ENCODE peak calls at places on chromosomes 2 and 18, in five cellular contexts. Z is uterus, B is K562, L is tibial artery, H is GM23338. I is an unnamed sample.

GRCh38 chr2:176821350-176821749 is 391.2 kb upstream of the HNRNPA3 start:
- DNase-seq in B (peak), L (no peak), Z (no peak), H (no peak), I (no peak)

GRCh38 chr2:2831656-2832055 is 500.6 kb upstream of the MYT1L start:
- DNase-seq in L (no peak), Z (no peak), B (no peak), H (peak), I (no peak)

GRCh38 chr2:63878486-63878885 is 36.8 kb downstream of the UGP2 start:
- DNase-seq in L (no peak), H (no peak), B (no peak), Z (no peak), I (no peak)

GRCh38 chr2:221822416-221822815 is 250.3 kb upstream of the EPHA4 start:
- DNase-seq in Z (no peak), L (no peak), H (no peak), B (no peak), I (no peak)

GRCh38 chr2:58497189-58497588 is 256.1 kb upstream of the FANCL start:
- DNase-seq in B (no peak), Z (no peak), L (no peak), H (peak), I (no peak)

GRCh38 chr2:100924520-100925451 is 77.3 kb upstream of the RPL31 start:
- DNase-seq in Z (peak), L (no peak), H (no peak), B (no peak), I (no peak)

GRCh38 chr2:98508690-98509054 is 64.0 kb downstream of the INPP4A start:
- DNase-seq in L (peak), B (peak), Z (peak), H (no peak), I (no peak)

GRCh38 chr2:667332-668000 is 9.7 kb downstream of the TMEM18 start:
- DNase-seq in Z (no peak), B (peak), H (peak), L (no peak), I (peak)

GRCh38 chr2:197298609-197299008 is 12.0 kb downstream of the ANKRD44 start:
- DNase-seq in H (no peak), Z (no peak), B (no peak), L (no peak), I (no peak)

GRCh38 chr2:172693037-172693436 is 42.6 kb upstream of the RAPGEF4 start:
- DNase-seq in H (no peak), Z (peak), B (no peak), L (peak), I (peak)

GRCh38 chr2:47015206-47015605 is 99.6 kb upstream of the MCFD2 start:
- DNase-seq in H (no peak), L (no peak), Z (no peak), B (no peak), I (no peak)

GRCh38 chr18:55337908-55338521 is 250.0 kb downstream of the TCF4 start:
- DNase-seq in L (peak), Z (no peak), B (no peak), H (no peak), I (no peak)

GRCh38 chr18:48060947-48061346 is 130.5 kb upstream of the SMAD2 start:
- DNase-seq in H (no peak), B (no peak), L (no peak), Z (no peak), I (no peak)

GRCh38 chr2:8028036-8028435 is 653.8 kb upstream of the ID2 start:
- DNase-seq in L (no peak), Z (no peak), B (no peak), H (no peak), I (no peak)

GRCh38 chr2:222711315-222711940 is 40.0 kb downstream of the MOGAT1 start:
- DNase-seq in L (no peak), B (no peak), Z (no peak), H (no peak), I (no peak)

GRCh38 chr18:45715212-45715780 is 8.7 kb upstream of the SLC14A1 start:
- DNase-seq in H (no peak), Z (no peak), B (no peak), L (no peak), I (no peak)

GRCh38 chr18:25144835-25145234 is 207.1 kb downstream of the ZNF521 start:
- DNase-seq in B (no peak), H (no peak), L (no peak), Z (no peak), I (peak)

GRCh38 chr2:20165677-20166509 is 59.0 kb downstream of the SDC1 start:
- DNase-seq in Z (no peak), H (peak), L (no peak), B (no peak), I (no peak)

GRCh38 chr2:222701233-222701632 is 29.8 kb downstream of the MOGAT1 start:
- DNase-seq in B (no peak), H (no peak), Z (no peak), L (no peak), I (no peak)

GRCh38 chr2:150063432-150063889 is 424.0 kb downstream of the RND3 start:
- DNase-seq in L (no peak), B (no peak), H (no peak), Z (no peak), I (no peak)

GRCh38 chr2:163466583-163466982 is 269.2 kb downstream of the FIGN start:
- DNase-seq in Z (no peak), B (no peak), H (no peak), L (no peak), I (no peak)

GRCh38 chr2:65937379-65938160 is 497.4 kb upstream of the MEIS1 start:
- DNase-seq in Z (no peak), B (no peak), L (no peak), H (no peak), I (peak)

GRCh38 chr2:60294901-60295590 is 258.4 kb downstream of the BCL11A start:
- DNase-seq in Z (no peak), H (no peak), L (no peak), B (no peak), I (no peak)

GRCh38 chr18:24964213-24964612 is 387.8 kb downstream of the ZNF521 start:
- DNase-seq in B (no peak), Z (no peak), L (no peak), H (peak), I (no peak)

GRCh38 chr2:169828141-169828811 is 1.0 kb downstream of the UBR3 start:
- DNase-seq in Z (no peak), H (peak), B (peak), L (peak), I (no peak)

GRCh38 chr2:70934981-70935380 is 719 bp upstream of the ATP6V1B1 start:
- DNase-seq in L (no peak), Z (no peak), H (no peak), B (no peak), I (no peak)

GRCh38 chr2:73006969-73007710 is 64.4 kb downstream of the SFXN5 start:
- DNase-seq in H (no peak), Z (peak), B (no peak), L (no peak), I (no peak)

GRCh38 chr2:159797468-159798375 is at the start of gene CD302:
- DNase-seq in H (peak), L (peak), B (peak), Z (peak), I (no peak)

GRCh38 chr2:102619414-102620319 is at the start of gene SLC9A2:
- DNase-seq in H (peak), B (peak), L (no peak), Z (no peak), I (no peak)

GRCh38 chr2:47339745-47340541 is 63.0 kb upstream of the MSH2 start:
- DNase-seq in L (no peak), H (no peak), Z (no peak), B (no peak), I (no peak)

GRCh38 chr2:166042768-166043390 is 84.9 kb downstream of the SCN1A start:
- DNase-seq in H (no peak), B (no peak), L (no peak), Z (no peak), I (no peak)

GRCh38 chr2:60945341-60945740 is 64.0 kb downstream of the REL start:
- DNase-seq in L (no peak), B (no peak), Z (no peak), H (no peak), I (no peak)

GRCh38 chr18:78875268-78875997 is 104.2 kb upstream of the SALL3 start:
- DNase-seq in L (no peak), B (peak), H (peak), Z (no peak), I (no peak)

GRCh38 chr18:9706081-9706935 is 1.8 kb upstream of the RAB31 start:
- DNase-seq in B (no peak), L (no peak), H (no peak), Z (no peak), I (no peak)

GRCh38 chr18:9705183-9705864 is 2.8 kb upstream of the RAB31 start:
- DNase-seq in B (peak), L (no peak), H (no peak), Z (no peak), I (no peak)

GRCh38 chr18:9708057-9708881 is at the start of gene RAB31:
- DNase-seq in H (peak), Z (peak), B (peak), L (peak), I (no peak)

GRCh38 chr18:9708882-9709877 is 1.1 kb downstream of the RAB31 start:
- DNase-seq in L (no peak), Z (peak), H (peak), B (peak), I (no peak)

DNA sequence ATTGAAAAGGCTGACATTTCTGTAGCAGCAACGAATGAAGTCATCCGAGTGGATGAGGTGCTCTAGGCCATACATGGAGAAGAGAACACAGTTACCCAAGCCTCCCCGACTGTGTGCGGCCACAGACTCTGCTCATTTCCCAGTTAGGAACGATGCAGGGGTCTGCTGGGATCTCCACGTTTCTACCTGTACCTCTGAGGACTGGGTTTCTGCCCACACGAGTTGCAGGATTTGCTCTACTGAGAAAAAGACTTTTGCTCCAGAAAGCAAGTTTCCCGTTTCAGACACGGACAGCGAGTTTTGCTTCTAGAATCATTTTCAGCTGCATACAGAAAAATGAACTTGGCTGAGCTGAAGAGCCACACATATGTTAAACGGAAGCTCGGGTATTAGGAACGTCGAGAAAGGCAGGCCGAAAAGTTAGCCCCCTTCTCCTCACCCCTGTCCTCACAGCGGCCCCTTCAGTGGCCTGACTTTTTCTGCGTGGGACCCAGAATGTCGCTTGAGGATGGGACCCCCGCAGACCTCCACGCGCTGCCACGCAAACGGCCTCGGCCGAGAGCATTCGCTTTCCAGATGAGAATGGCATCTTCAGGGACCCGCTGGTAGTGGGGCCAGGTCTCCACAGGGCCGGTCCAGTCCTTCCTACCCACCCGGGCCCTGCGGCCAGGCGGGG is 582 bp upstream of the RAB31 start:
- DNase-seq in L (no peak), H (peak), B (no peak), Z (peak), I (no peak)
- H3K4me3 ChIP-seq in L (peak), H (peak), B (peak), Z (peak), I (peak)

GRCh38 chr2:54020793-54021414 is 50.1 kb upstream of the PSME4 start:
- DNase-seq in H (no peak), Z (no peak), L (no peak), B (no peak), I (no peak)

GRCh38 chr2:54021702-54022101 is 50.9 kb upstream of the PSME4 start:
- DNase-seq in Z (no peak), B (no peak), L (no peak), H (no peak), I (no peak)

GRCh38 chr2:54024576-54024975 is 53.8 kb upstream of the PSME4 start:
- DNase-seq in H (no peak), Z (no peak), B (no peak), L (no peak), I (no peak)
- TF ChIP-seq CTCF in H (no peak), Z (no peak), B (no peak), L (no peak), I (no peak)

GRCh38 chr18:63284173-63284765 is 35.3 kb downstream of the BCL2 start:
- DNase-seq in H (no peak), L (no peak), B (no peak), Z (no peak), I (no peak)
- H3K4me3 ChIP-seq in H (no peak), L (no peak), B (no peak), Z (no peak), I (no peak)

GRCh38 chr2:17876590-17876989 is 1.9 kb upstream of the KCNS3 start:
- DNase-seq in L (no peak), B (no peak), H (no peak), Z (no peak), I (no peak)

GRCh38 chr2:17879137-17879912 is 858 bp downstream of the KCNS3 start:
- DNase-seq in L (peak), B (peak), H (peak), Z (peak), I (no peak)

GRCh38 chr2:17879913-17880274 is 1.4 kb downstream of the KCNS3 start:
- DNase-seq in H (no peak), L (no peak), B (no peak), Z (no peak), I (no peak)

GRCh38 chr2:17877811-17878221 is 651 bp upstream of the KCNS3 start:
- DNase-seq in H (peak), B (no peak), L (peak), Z (no peak), I (no peak)

GRCh38 chr2:17878222-17879136 is at the start of gene KCNS3:
- DNase-seq in H (peak), Z (peak), L (peak), B (peak), I (no peak)
- TF ChIP-seq CTCF in H (no peak), Z (no peak), L (no peak), B (no peak), I (no peak)

GRCh38 chr2:110106642-110107041 is 9.0 kb downstream of the MALL start:
- DNase-seq in B (no peak), L (no peak), Z (no peak), H (no peak), I (peak)
- H3K4me3 ChIP-seq in B (no peak), L (no peak), Z (no peak), H (no peak), I (no peak)

DNA sequence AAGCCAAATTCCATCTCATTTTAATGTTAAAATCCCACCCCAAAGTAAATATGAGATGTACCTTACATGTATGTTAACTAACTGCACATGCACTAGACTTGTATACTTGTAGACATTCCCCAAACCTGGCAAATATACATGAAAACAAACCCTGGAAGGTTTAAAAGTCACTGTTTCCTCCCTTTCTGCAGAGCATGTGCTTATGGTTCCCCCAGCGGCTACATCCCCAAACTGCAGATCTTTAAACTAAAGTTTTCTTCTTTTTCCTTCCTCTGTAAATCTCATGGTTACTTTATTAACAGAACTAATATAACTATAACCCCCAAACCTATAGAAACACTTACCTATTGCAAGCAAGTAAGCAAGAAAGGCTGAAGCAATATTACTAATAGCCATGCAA is 731.5 kb downstream of the LRP1B start:
- DNase-seq in H (peak), B (no peak), Z (no peak), L (no peak), I (no peak)
- TF ChIP-seq CTCF in H (peak), B (peak), Z (no peak), L (no peak), I (peak)

GRCh38 chr2:178796079-178796677 is 11.0 kb downstream of the TTN start:
- DNase-seq in H (peak), B (no peak), L (no peak), Z (no peak), I (peak)

GRCh38 chr2:178799305-178799704 is 7.9 kb downstream of the TTN start:
- DNase-seq in Z (no peak), L (no peak), B (no peak), H (no peak), I (no peak)

GRCh38 chr2:178804791-178805190 is 2.4 kb downstream of the TTN start:
- DNase-seq in H (peak), Z (no peak), B (peak), L (no peak), I (no peak)

GRCh38 chr2:178800510-178800909 is 6.7 kb downstream of the TTN start:
- DNase-seq in B (no peak), H (no peak), L (no peak), Z (no peak), I (no peak)
- H3K4me3 ChIP-seq in B (no peak), H (no peak), L (no peak), Z (no peak), I (no peak)

DNA sequence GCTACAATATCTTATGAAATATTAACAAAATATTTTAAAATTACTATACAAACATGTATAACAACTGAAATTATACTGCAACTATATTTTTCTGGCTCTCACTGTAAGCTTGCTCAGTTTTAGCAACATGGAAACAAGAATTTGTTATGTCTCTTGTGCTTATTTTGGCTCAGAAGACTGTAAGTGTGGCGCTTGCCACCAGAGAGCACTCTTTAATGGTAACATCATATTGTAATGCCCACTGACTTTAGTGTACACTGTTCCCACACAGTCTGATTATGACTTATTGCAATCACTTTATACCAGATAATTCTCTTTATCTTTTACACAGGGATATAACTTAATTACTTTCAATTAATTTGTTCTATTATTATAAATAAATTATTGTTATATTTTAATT is 1500.6 kb upstream of the TMEFF2 start:
- DNase-seq in L (no peak), Z (no peak), B (no peak), H (peak), I (peak)
- TF ChIP-seq CTCF in L (no peak), Z (no peak), B (peak), H (peak), I (peak)

DNA sequence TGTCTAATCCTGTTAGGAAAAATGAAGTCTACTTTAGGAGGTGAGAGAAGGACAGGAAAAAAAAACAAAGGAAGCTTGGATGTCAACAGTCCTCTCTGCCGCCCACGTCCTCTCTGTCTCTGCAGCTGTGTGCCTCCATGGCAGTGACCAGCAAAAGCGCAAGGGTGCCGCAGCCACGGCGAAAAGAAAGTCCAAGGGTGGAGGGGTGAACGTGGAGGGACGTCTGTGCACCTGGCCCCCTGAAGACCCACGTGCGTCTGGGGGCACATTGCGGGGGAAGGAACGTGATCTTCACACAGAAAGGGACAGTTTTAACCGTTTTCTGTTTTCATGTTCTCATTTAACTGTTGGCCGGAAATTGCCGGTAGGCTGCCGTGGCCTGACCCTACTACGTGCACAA is 152.7 kb downstream of the MBP start:
- DNase-seq in Z (no peak), L (no peak), B (no peak), H (no peak), I (no peak)
- H3K4me3 ChIP-seq in Z (no peak), L (no peak), B (no peak), H (no peak), I (no peak)

I was measured in AG09309.